ENCODE peak calls at places on chromosomes 5 and 9, in nine cellular contexts. One of them, this sample, is unnamed.

GRCh38 chr9:79222483-79222882 is 349.3 kb upstream of the TLE4 start:
- DNase-seq in fibroblast of lung: peak
- DNase-seq in sigmoid colon: no peak
- DNase-seq in hepatocyte: peak
- DNase-seq in kidney: no peak
- DNase-seq in HCT116: no peak
- DNase-seq in CD8-positive, alpha-beta memory T cell: no peak
- DNase-seq in aorta: no peak
- DNase-seq in PC-9: no peak
- DNase-seq in this sample: no peak

GRCh38 chr5:163821142-163821541 is 315.7 kb downstream of the MAT2B start:
- DNase-seq in hepatocyte: no peak
- DNase-seq in PC-9: no peak
- DNase-seq in sigmoid colon: no peak
- DNase-seq in aorta: no peak
- DNase-seq in kidney: no peak
- DNase-seq in CD8-positive, alpha-beta memory T cell: no peak
- DNase-seq in fibroblast of lung: no peak
- DNase-seq in HCT116: no peak
- DNase-seq in this sample: no peak

GRCh38 chr5:16160706-16161105 is 18.9 kb downstream of the MARCHF11 start:
- DNase-seq in PC-9: peak
- DNase-seq in CD8-positive, alpha-beta memory T cell: no peak
- DNase-seq in HCT116: peak
- DNase-seq in kidney: no peak
- DNase-seq in aorta: no peak
- DNase-seq in hepatocyte: peak
- DNase-seq in sigmoid colon: no peak
- DNase-seq in fibroblast of lung: peak
- DNase-seq in this sample: peak

GRCh38 chr5:128920345-128921215 is 44.7 kb upstream of the SLC27A6 start:
- DNase-seq in PC-9: no peak
- DNase-seq in HCT116: peak
- DNase-seq in kidney: no peak
- DNase-seq in hepatocyte: no peak
- DNase-seq in aorta: no peak
- DNase-seq in CD8-positive, alpha-beta memory T cell: no peak
- DNase-seq in sigmoid colon: no peak
- DNase-seq in fibroblast of lung: peak
- DNase-seq in this sample: no peak

GRCh38 chr9:114357911-114358328 is 28.3 kb downstream of the ORM2 start:
- DNase-seq in HCT116: no peak
- DNase-seq in aorta: no peak
- DNase-seq in sigmoid colon: no peak
- DNase-seq in CD8-positive, alpha-beta memory T cell: no peak
- DNase-seq in fibroblast of lung: no peak
- DNase-seq in PC-9: no peak
- DNase-seq in hepatocyte: no peak
- DNase-seq in kidney: peak
- DNase-seq in this sample: no peak

GRCh38 chr5:76270214-76270613 is 132.9 kb upstream of the IQGAP2 start:
- DNase-seq in hepatocyte: no peak
- DNase-seq in PC-9: no peak
- DNase-seq in kidney: no peak
- DNase-seq in CD8-positive, alpha-beta memory T cell: no peak
- DNase-seq in aorta: no peak
- DNase-seq in fibroblast of lung: peak
- DNase-seq in sigmoid colon: no peak
- DNase-seq in HCT116: no peak
- DNase-seq in this sample: no peak

GRCh38 chr5:43711496-43711895 is 108.5 kb downstream of the NNT start:
- DNase-seq in CD8-positive, alpha-beta memory T cell: no peak
- DNase-seq in PC-9: no peak
- DNase-seq in fibroblast of lung: peak
- DNase-seq in aorta: no peak
- DNase-seq in sigmoid colon: no peak
- DNase-seq in kidney: no peak
- DNase-seq in HCT116: peak
- DNase-seq in hepatocyte: no peak
- DNase-seq in this sample: no peak

GRCh38 chr5:107455111-107455544 is 215.6 kb downstream of the EFNA5 start:
- DNase-seq in HCT116: no peak
- DNase-seq in kidney: no peak
- DNase-seq in fibroblast of lung: peak
- DNase-seq in sigmoid colon: no peak
- DNase-seq in aorta: no peak
- DNase-seq in CD8-positive, alpha-beta memory T cell: no peak
- DNase-seq in PC-9: no peak
- DNase-seq in hepatocyte: no peak
- DNase-seq in this sample: no peak

DNA sequence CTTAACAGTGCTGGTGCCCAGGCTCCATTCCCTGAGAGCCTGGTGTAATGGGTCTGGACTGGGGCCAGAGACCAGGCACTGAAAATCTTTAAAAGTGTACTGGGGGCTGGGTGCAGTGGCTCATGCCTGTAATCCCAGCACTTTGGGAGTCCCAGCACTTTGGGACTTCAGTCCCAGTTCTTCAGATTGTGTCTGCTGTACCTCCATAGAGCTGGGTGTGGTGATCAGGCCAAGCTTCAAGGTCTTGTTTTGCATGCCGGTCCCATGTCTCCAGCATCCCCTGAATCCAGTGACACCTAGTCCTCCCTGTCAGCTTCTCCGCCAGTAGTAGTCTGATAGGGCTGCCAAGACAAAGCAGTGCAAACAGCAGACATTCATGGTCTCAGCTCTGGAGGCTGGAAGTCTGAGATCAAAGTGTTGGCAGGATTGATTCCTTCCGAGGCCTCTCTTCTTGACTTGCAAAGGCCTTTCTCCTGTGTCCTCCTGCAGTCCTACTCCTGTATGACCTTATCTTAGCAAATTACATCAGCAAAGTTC is 108.2 kb downstream of the SYK start:
- DNase-seq in sigmoid colon: no peak
- DNase-seq in PC-9: no peak
- DNase-seq in HCT116: no peak
- DNase-seq in fibroblast of lung: no peak
- DNase-seq in CD8-positive, alpha-beta memory T cell: no peak
- DNase-seq in aorta: no peak
- DNase-seq in hepatocyte: no peak
- DNase-seq in kidney: no peak
- DNase-seq in this sample: no peak
- H3K27ac ChIP-seq in sigmoid colon: no peak
- H3K27ac ChIP-seq in PC-9: no peak
- H3K27ac ChIP-seq in HCT116: no peak
- H3K27ac ChIP-seq in fibroblast of lung: no peak
- H3K27ac ChIP-seq in CD8-positive, alpha-beta memory T cell: no peak
- H3K27ac ChIP-seq in aorta: no peak
- H3K27ac ChIP-seq in hepatocyte: no peak
- H3K27ac ChIP-seq in kidney: no peak
- H3K27ac ChIP-seq in this sample: no peak

GRCh38 chr5:131611064-131611381 is 24.0 kb downstream of the RAPGEF6 start:
- DNase-seq in fibroblast of lung: no peak
- DNase-seq in HCT116: no peak
- DNase-seq in kidney: no peak
- DNase-seq in CD8-positive, alpha-beta memory T cell: no peak
- DNase-seq in hepatocyte: no peak
- DNase-seq in PC-9: no peak
- DNase-seq in sigmoid colon: no peak
- DNase-seq in aorta: no peak
- DNase-seq in this sample: no peak

GRCh38 chr5:131609774-131610173 is 25.3 kb downstream of the RAPGEF6 start:
- DNase-seq in CD8-positive, alpha-beta memory T cell: no peak
- DNase-seq in kidney: no peak
- DNase-seq in PC-9: no peak
- DNase-seq in hepatocyte: no peak
- DNase-seq in aorta: no peak
- DNase-seq in fibroblast of lung: peak
- DNase-seq in HCT116: no peak
- DNase-seq in sigmoid colon: no peak
- DNase-seq in this sample: no peak

GRCh38 chr5:131607903-131608540 is 27.0 kb downstream of the RAPGEF6 start:
- DNase-seq in PC-9: no peak
- DNase-seq in fibroblast of lung: peak
- DNase-seq in hepatocyte: no peak
- DNase-seq in kidney: no peak
- DNase-seq in HCT116: no peak
- DNase-seq in CD8-positive, alpha-beta memory T cell: no peak
- DNase-seq in aorta: no peak
- DNase-seq in sigmoid colon: no peak
- DNase-seq in this sample: no peak

GRCh38 chr5:131608597-131608996 is 26.4 kb downstream of the RAPGEF6 start:
- DNase-seq in HCT116: no peak
- DNase-seq in PC-9: no peak
- DNase-seq in hepatocyte: no peak
- DNase-seq in fibroblast of lung: no peak
- DNase-seq in aorta: no peak
- DNase-seq in kidney: no peak
- DNase-seq in sigmoid colon: no peak
- DNase-seq in CD8-positive, alpha-beta memory T cell: no peak
- DNase-seq in this sample: no peak

DNA sequence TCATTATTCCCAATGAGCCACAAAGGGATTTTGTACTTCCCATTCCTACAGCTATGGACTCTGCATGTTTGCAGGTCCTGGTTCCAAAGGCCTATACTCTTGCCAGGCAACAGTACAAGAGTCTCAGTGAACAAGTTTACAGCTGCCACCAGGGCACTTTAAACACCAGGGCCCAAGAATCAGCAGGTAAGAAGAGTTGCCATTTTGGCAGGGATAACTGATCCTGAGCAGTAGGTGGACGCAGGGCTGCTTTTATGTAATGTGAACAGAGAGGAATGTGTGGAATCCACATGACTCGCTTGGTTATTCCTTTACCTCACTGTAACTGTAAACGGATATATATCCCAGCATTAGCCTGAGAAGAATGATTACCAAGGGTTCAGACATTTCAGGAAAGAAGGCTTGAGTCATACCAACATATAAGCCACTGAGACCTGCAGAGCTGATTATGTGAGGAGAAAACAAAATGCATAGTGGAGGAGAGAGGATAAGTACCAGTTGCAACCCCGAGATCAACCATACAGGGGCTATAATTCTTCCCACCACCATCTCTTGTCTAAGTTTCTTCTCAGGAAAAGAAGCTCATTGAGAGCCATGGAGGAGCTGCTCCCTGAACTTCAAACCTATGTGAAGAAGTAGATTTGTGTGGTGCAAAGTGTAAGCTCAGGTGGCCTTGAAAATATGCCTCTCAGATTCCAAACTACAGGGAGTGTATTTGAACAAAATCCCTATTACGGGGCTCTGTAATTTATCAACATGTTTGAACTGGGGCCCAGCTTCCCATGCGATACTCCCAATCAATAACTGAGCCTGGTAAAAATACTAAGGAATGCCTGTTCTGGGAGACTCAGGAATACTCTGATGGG is 24.6 kb downstream of the RAPGEF6 start:
- DNase-seq in hepatocyte: peak
- DNase-seq in PC-9: peak
- DNase-seq in kidney: no peak
- DNase-seq in CD8-positive, alpha-beta memory T cell: no peak
- DNase-seq in sigmoid colon: no peak
- DNase-seq in HCT116: peak
- DNase-seq in fibroblast of lung: peak
- DNase-seq in aorta: no peak
- DNase-seq in this sample: peak
- H3K27ac ChIP-seq in hepatocyte: peak
- H3K27ac ChIP-seq in PC-9: no peak
- H3K27ac ChIP-seq in kidney: no peak
- H3K27ac ChIP-seq in CD8-positive, alpha-beta memory T cell: no peak
- H3K27ac ChIP-seq in sigmoid colon: peak
- H3K27ac ChIP-seq in HCT116: no peak
- H3K27ac ChIP-seq in fibroblast of lung: peak
- H3K27ac ChIP-seq in aorta: peak
- H3K27ac ChIP-seq in this sample: no peak

GRCh38 chr9:88775037-88775471 is 216.2 kb upstream of the S1PR3 start:
- DNase-seq in hepatocyte: peak
- DNase-seq in sigmoid colon: peak
- DNase-seq in fibroblast of lung: peak
- DNase-seq in HCT116: no peak
- DNase-seq in kidney: no peak
- DNase-seq in PC-9: peak
- DNase-seq in aorta: no peak
- DNase-seq in CD8-positive, alpha-beta memory T cell: no peak
- DNase-seq in this sample: no peak

GRCh38 chr9:88775966-88776365 is 215.3 kb upstream of the S1PR3 start:
- DNase-seq in kidney: no peak
- DNase-seq in HCT116: no peak
- DNase-seq in fibroblast of lung: no peak
- DNase-seq in aorta: no peak
- DNase-seq in CD8-positive, alpha-beta memory T cell: no peak
- DNase-seq in hepatocyte: no peak
- DNase-seq in sigmoid colon: no peak
- DNase-seq in PC-9: no peak
- DNase-seq in this sample: no peak

GRCh38 chr9:88776717-88777497 is 214.4 kb upstream of the S1PR3 start:
- DNase-seq in fibroblast of lung: peak
- DNase-seq in aorta: no peak
- DNase-seq in hepatocyte: no peak
- DNase-seq in PC-9: peak
- DNase-seq in CD8-positive, alpha-beta memory T cell: no peak
- DNase-seq in HCT116: no peak
- DNase-seq in kidney: no peak
- DNase-seq in sigmoid colon: no peak
- DNase-seq in this sample: no peak

GRCh38 chr9:88775559-88775958 is 215.7 kb upstream of the S1PR3 start:
- DNase-seq in HCT116: no peak
- DNase-seq in CD8-positive, alpha-beta memory T cell: no peak
- DNase-seq in aorta: no peak
- DNase-seq in kidney: no peak
- DNase-seq in hepatocyte: no peak
- DNase-seq in fibroblast of lung: peak
- DNase-seq in sigmoid colon: no peak
- DNase-seq in PC-9: no peak
- DNase-seq in this sample: no peak

DNA sequence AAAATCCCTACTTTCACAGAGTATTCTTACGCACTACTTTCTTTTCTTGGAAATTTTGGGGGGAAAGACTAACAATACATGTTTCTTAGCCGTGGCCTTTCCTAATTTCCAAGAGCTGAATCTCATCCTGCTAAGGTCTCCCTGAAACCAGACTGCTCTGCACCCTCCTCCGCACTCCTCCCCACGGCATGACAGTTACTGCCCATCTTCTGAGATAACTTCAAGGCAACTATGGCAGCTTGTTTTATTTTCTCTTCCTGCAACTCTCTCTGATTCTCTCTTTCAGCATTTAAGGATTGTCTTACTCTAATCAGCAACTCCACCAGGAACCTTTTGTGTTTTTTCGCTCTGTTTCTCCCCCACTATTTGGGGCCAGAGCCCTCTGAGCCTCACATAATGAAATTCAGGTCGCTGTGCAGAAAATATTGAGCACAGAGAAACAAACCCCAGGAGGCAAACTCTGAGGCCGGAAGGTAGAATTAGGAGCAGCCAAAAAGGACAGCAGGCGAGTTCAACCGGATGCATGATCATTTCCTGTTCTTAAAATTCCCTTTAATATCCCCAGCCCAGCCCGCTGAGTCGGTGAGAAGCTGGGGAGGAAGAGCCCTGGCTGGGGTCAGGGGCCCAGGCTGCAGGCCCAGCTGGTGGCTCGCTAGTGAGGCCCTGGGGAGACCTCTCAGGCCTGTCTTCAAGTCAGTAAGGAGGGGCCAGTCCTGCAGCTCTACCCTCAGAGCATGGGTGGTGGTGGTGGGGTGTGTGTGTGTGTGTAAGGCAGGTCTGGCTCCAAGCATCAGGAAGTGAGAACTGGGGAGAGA is 213.6 kb upstream of the S1PR3 start:
- DNase-seq in kidney: peak
- DNase-seq in CD8-positive, alpha-beta memory T cell: no peak
- DNase-seq in HCT116: no peak
- DNase-seq in aorta: peak
- DNase-seq in hepatocyte: no peak
- DNase-seq in PC-9: no peak
- DNase-seq in sigmoid colon: no peak
- DNase-seq in fibroblast of lung: peak
- DNase-seq in this sample: no peak
- H3K27ac ChIP-seq in kidney: peak
- H3K27ac ChIP-seq in CD8-positive, alpha-beta memory T cell: no peak
- H3K27ac ChIP-seq in HCT116: no peak
- H3K27ac ChIP-seq in aorta: no peak
- H3K27ac ChIP-seq in hepatocyte: peak
- H3K27ac ChIP-seq in PC-9: peak
- H3K27ac ChIP-seq in sigmoid colon: no peak
- H3K27ac ChIP-seq in fibroblast of lung: peak
- H3K27ac ChIP-seq in this sample: no peak

DNA sequence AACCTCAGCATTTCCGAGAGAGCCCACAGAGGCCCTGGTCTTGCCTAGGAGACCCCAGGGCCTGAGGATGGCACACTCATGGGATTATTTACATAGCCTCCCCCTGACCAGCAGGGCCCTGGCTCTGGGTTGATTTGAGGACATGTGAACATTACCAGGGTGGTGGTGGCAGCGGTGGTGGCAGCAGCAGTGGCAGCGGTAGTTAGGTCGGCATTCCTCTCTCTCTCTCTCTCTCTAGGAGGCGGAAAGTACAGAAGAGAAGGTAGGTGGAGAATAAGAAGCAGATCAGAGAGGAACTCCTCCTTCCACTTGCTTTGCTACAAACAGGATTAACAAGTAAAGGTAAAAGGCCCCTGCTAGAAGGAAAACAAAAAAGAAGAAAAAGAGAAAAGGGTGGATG is 39.3 kb downstream of the B4GALT1 start:
- DNase-seq in hepatocyte: no peak
- DNase-seq in sigmoid colon: peak
- DNase-seq in HCT116: no peak
- DNase-seq in PC-9: no peak
- DNase-seq in fibroblast of lung: no peak
- DNase-seq in aorta: no peak
- DNase-seq in kidney: no peak
- DNase-seq in CD8-positive, alpha-beta memory T cell: no peak
- DNase-seq in this sample: no peak
- H3K27ac ChIP-seq in hepatocyte: peak
- H3K27ac ChIP-seq in sigmoid colon: no peak
- H3K27ac ChIP-seq in HCT116: no peak
- H3K27ac ChIP-seq in PC-9: no peak
- H3K27ac ChIP-seq in fibroblast of lung: no peak
- H3K27ac ChIP-seq in aorta: no peak
- H3K27ac ChIP-seq in kidney: peak
- H3K27ac ChIP-seq in CD8-positive, alpha-beta memory T cell: no peak
- H3K27ac ChIP-seq in this sample: no peak

This sample was measured in small intestine.